ENCODE peak calls at places on chromosomes 16 and 17, in eight cellular contexts. One of them, this sample, is unnamed.

GRCh38 chr16:2086812-2087425 is 39.1 kb downstream of the TSC2 start:
- DNase-seq in esophagus squamous epithelium: no peak
- DNase-seq in small intestine: no peak
- DNase-seq in PC-9: no peak
- DNase-seq in fibroblast of lung: no peak
- DNase-seq in CD8-positive, alpha-beta T cell: no peak
- DNase-seq in breast epithelium: no peak
- DNase-seq in colonic mucosa: no peak
- DNase-seq in this sample: no peak

GRCh38 chr16:117381-118365 is 20.8 kb downstream of the NPRL3 start:
- DNase-seq in esophagus squamous epithelium: no peak
- DNase-seq in small intestine: peak; percentile 78
- DNase-seq in PC-9: peak; percentile 58
- DNase-seq in fibroblast of lung: peak; percentile 21
- DNase-seq in CD8-positive, alpha-beta T cell: peak; percentile 77
- DNase-seq in breast epithelium: no peak
- DNase-seq in colonic mucosa: peak; percentile 90
- DNase-seq in this sample: peak; percentile 74

GRCh38 chr17:38461683-38462082 is 33.4 kb downstream of the ARHGAP23 start:
- DNase-seq in esophagus squamous epithelium: no peak
- DNase-seq in small intestine: no peak
- DNase-seq in PC-9: no peak
- DNase-seq in fibroblast of lung: no peak
- DNase-seq in CD8-positive, alpha-beta T cell: no peak
- DNase-seq in breast epithelium: no peak
- DNase-seq in colonic mucosa: no peak
- DNase-seq in this sample: no peak

GRCh38 chr17:11331790-11332526 is 90.9 kb downstream of the SHISA6 start:
- DNase-seq in esophagus squamous epithelium: no peak
- DNase-seq in small intestine: no peak
- DNase-seq in PC-9: no peak
- DNase-seq in fibroblast of lung: no peak
- DNase-seq in CD8-positive, alpha-beta T cell: no peak
- DNase-seq in breast epithelium: no peak
- DNase-seq in colonic mucosa: no peak
- DNase-seq in this sample: peak; percentile 20

GRCh38 chr17:40312131-40312731 is 3.3 kb downstream of the RARA start:
- DNase-seq in esophagus squamous epithelium: no peak
- DNase-seq in small intestine: no peak
- DNase-seq in PC-9: peak; percentile 72
- DNase-seq in fibroblast of lung: no peak
- DNase-seq in CD8-positive, alpha-beta T cell: peak; percentile 44
- DNase-seq in breast epithelium: no peak
- DNase-seq in colonic mucosa: no peak
- DNase-seq in this sample: no peak

GRCh38 chr16:1414532-1415265 is at the start of gene UNKL:
- DNase-seq in esophagus squamous epithelium: no peak
- DNase-seq in small intestine: peak; percentile 55
- DNase-seq in PC-9: no peak
- DNase-seq in fibroblast of lung: peak; percentile 28
- DNase-seq in CD8-positive, alpha-beta T cell: peak; percentile 89
- DNase-seq in breast epithelium: no peak
- DNase-seq in colonic mucosa: peak; percentile 81
- DNase-seq in this sample: peak; percentile 89

GRCh38 chr16:15572329-15573001 is 70.5 kb downstream of the MARF1 start:
- DNase-seq in esophagus squamous epithelium: no peak
- DNase-seq in small intestine: peak; percentile 87
- DNase-seq in PC-9: peak; percentile 69
- DNase-seq in fibroblast of lung: peak; percentile 75
- DNase-seq in CD8-positive, alpha-beta T cell: no peak
- DNase-seq in breast epithelium: no peak
- DNase-seq in colonic mucosa: peak; percentile 61
- DNase-seq in this sample: no peak

GRCh38 chr16:85205747-85206471 is 93.6 kb upstream of the CIBAR2 start:
- DNase-seq in esophagus squamous epithelium: no peak
- DNase-seq in small intestine: peak; percentile 63
- DNase-seq in PC-9: no peak
- DNase-seq in fibroblast of lung: peak; percentile 73
- DNase-seq in CD8-positive, alpha-beta T cell: no peak
- DNase-seq in breast epithelium: no peak
- DNase-seq in colonic mucosa: no peak
- DNase-seq in this sample: peak; percentile 54

GRCh38 chr17:7557825-7558543 is 566 bp upstream of the TNFSF13 start:
- DNase-seq in esophagus squamous epithelium: no peak
- DNase-seq in small intestine: peak; percentile 97
- DNase-seq in PC-9: peak; percentile 78
- DNase-seq in fibroblast of lung: peak; percentile 72
- DNase-seq in CD8-positive, alpha-beta T cell: no peak
- DNase-seq in breast epithelium: peak; percentile 95
- DNase-seq in colonic mucosa: peak; percentile 94
- DNase-seq in this sample: peak; percentile 81

GRCh38 chr17:7825206-7825980 is 8.6 kb upstream of the KDM6B start:
- DNase-seq in esophagus squamous epithelium: no peak
- DNase-seq in small intestine: no peak
- DNase-seq in PC-9: no peak
- DNase-seq in fibroblast of lung: peak; percentile 5
- DNase-seq in CD8-positive, alpha-beta T cell: no peak
- DNase-seq in breast epithelium: no peak
- DNase-seq in colonic mucosa: no peak
- DNase-seq in this sample: peak; percentile 30

GRCh38 chr16:65376601-65377000 is 254.7 kb upstream of the CDH11 start:
- DNase-seq in esophagus squamous epithelium: no peak
- DNase-seq in small intestine: no peak
- DNase-seq in PC-9: no peak
- DNase-seq in fibroblast of lung: no peak
- DNase-seq in CD8-positive, alpha-beta T cell: no peak
- DNase-seq in breast epithelium: no peak
- DNase-seq in colonic mucosa: no peak
- DNase-seq in this sample: no peak

DNA sequence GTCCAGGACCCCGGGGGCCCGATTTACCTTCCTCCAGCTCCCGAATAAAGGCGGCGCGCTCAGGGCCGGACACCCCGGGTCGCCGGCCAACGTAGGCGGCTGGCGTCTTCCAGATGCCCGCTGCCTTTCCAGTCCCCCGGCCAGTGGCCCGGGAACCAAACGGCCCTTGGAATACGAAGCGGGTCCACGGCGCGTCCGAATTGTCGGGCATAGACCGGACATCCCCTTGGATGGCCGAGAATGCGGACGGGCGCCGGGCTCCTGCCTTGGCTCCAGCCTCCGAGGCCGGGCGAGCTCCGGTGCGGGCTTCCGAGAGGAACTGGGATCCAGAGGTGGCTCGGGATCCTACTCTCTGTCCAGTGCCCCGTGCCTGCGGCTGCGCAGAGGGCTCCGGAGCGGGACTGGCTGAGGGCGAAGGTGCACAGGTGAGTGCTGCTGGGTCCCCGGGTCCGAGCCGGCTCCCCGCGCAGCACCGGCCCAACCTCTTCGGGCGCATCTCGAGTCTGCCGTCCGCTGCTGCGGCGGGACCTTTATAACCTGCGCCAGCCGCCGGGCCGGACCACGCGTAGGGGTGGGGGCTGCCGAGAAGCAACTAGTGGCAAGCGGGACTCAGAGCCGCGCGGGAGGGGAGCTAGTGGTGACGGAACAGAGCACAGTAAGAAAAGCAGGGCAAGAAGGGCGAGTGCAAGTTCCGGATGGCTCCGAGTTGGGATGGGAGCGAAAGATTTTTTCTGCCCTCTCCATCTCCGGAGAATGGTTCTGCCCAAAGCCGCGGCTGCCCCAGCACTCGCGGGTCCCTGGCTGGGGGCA is at the start of gene HAP1:
- DNase-seq in esophagus squamous epithelium: no peak
- DNase-seq in small intestine: no peak
- DNase-seq in PC-9: no peak
- DNase-seq in fibroblast of lung: peak; percentile 19
- DNase-seq in CD8-positive, alpha-beta T cell: no peak
- DNase-seq in breast epithelium: no peak
- DNase-seq in colonic mucosa: no peak
- DNase-seq in this sample: peak; percentile 43
- H3K27ac ChIP-seq in esophagus squamous epithelium: no peak within 1 kb of the TSS
- H3K27ac ChIP-seq in small intestine: no peak within 1 kb of the TSS
- H3K27ac ChIP-seq in PC-9: no peak within 1 kb of the TSS
- H3K27ac ChIP-seq in fibroblast of lung: no peak within 1 kb of the TSS
- H3K27ac ChIP-seq in CD8-positive, alpha-beta T cell: no peak within 1 kb of the TSS
- H3K27ac ChIP-seq in breast epithelium: no peak within 1 kb of the TSS
- H3K27ac ChIP-seq in colonic mucosa: no peak within 1 kb of the TSS
- H3K27ac ChIP-seq in this sample: no peak within 1 kb of the TSS

GRCh38 chr17:1909985-1910384 is 80.2 kb downstream of the RPA1 start:
- DNase-seq in esophagus squamous epithelium: no peak
- DNase-seq in small intestine: no peak
- DNase-seq in PC-9: no peak
- DNase-seq in fibroblast of lung: no peak
- DNase-seq in CD8-positive, alpha-beta T cell: no peak
- DNase-seq in breast epithelium: no peak
- DNase-seq in colonic mucosa: no peak
- DNase-seq in this sample: no peak

GRCh38 chr17:1906622-1907021 is 76.8 kb downstream of the RPA1 start:
- DNase-seq in esophagus squamous epithelium: no peak
- DNase-seq in small intestine: peak; percentile 38
- DNase-seq in PC-9: peak; percentile 48
- DNase-seq in fibroblast of lung: no peak
- DNase-seq in CD8-positive, alpha-beta T cell: no peak
- DNase-seq in breast epithelium: no peak
- DNase-seq in colonic mucosa: no peak
- DNase-seq in this sample: peak; percentile 46

GRCh38 chr17:1907216-1907631 is 77.4 kb downstream of the RPA1 start:
- DNase-seq in esophagus squamous epithelium: no peak
- DNase-seq in small intestine: peak; percentile 21
- DNase-seq in PC-9: no peak
- DNase-seq in fibroblast of lung: no peak
- DNase-seq in CD8-positive, alpha-beta T cell: no peak
- DNase-seq in breast epithelium: no peak
- DNase-seq in colonic mucosa: no peak
- DNase-seq in this sample: no peak

GRCh38 chr17:1907818-1908698 is 78.3 kb downstream of the RPA1 start:
- DNase-seq in esophagus squamous epithelium: no peak
- DNase-seq in small intestine: no peak
- DNase-seq in PC-9: no peak
- DNase-seq in fibroblast of lung: peak; percentile 53
- DNase-seq in CD8-positive, alpha-beta T cell: no peak
- DNase-seq in breast epithelium: no peak
- DNase-seq in colonic mucosa: no peak
- DNase-seq in this sample: peak; percentile 54

GRCh38 chr17:1908699-1909309 is 79.0 kb downstream of the RPA1 start:
- DNase-seq in esophagus squamous epithelium: no peak
- DNase-seq in small intestine: peak; percentile 72
- DNase-seq in PC-9: peak; percentile 50
- DNase-seq in fibroblast of lung: peak; percentile 66
- DNase-seq in CD8-positive, alpha-beta T cell: peak; percentile 53
- DNase-seq in breast epithelium: peak; percentile 57
- DNase-seq in colonic mucosa: peak; percentile 59
- DNase-seq in this sample: peak; percentile 83
- H3K27ac ChIP-seq in esophagus squamous epithelium: no peak overlapping the region
- H3K27ac ChIP-seq in small intestine: no peak overlapping the region
- H3K27ac ChIP-seq in PC-9: no peak overlapping the region
- H3K27ac ChIP-seq in fibroblast of lung: no peak overlapping the region
- H3K27ac ChIP-seq in CD8-positive, alpha-beta T cell: no peak overlapping the region
- H3K27ac ChIP-seq in breast epithelium: no peak overlapping the region
- H3K27ac ChIP-seq in colonic mucosa: no peak overlapping the region
- H3K27ac ChIP-seq in this sample: no peak overlapping the region

GRCh38 chr16:51615141-51615540 is 464.1 kb upstream of the SALL1 start:
- DNase-seq in esophagus squamous epithelium: no peak
- DNase-seq in small intestine: no peak
- DNase-seq in PC-9: no peak
- DNase-seq in fibroblast of lung: no peak
- DNase-seq in CD8-positive, alpha-beta T cell: no peak
- DNase-seq in breast epithelium: no peak
- DNase-seq in colonic mucosa: no peak
- DNase-seq in this sample: no peak
- H3K27ac ChIP-seq in esophagus squamous epithelium: no peak overlapping the region
- H3K27ac ChIP-seq in small intestine: no peak overlapping the region
- H3K27ac ChIP-seq in PC-9: no peak overlapping the region
- H3K27ac ChIP-seq in fibroblast of lung: no peak overlapping the region
- H3K27ac ChIP-seq in CD8-positive, alpha-beta T cell: no peak overlapping the region
- H3K27ac ChIP-seq in breast epithelium: no peak overlapping the region
- H3K27ac ChIP-seq in colonic mucosa: no peak overlapping the region
- H3K27ac ChIP-seq in this sample: no peak overlapping the region

GRCh38 chr16:11259288-11259621 is 3.3 kb upstream of the SOCS1 start:
- DNase-seq in esophagus squamous epithelium: no peak
- DNase-seq in small intestine: no peak
- DNase-seq in PC-9: no peak
- DNase-seq in fibroblast of lung: no peak
- DNase-seq in CD8-positive, alpha-beta T cell: no peak
- DNase-seq in breast epithelium: no peak
- DNase-seq in colonic mucosa: no peak
- DNase-seq in this sample: no peak

GRCh38 chr16:11255737-11256656 is at the start of gene SOCS1:
- DNase-seq in esophagus squamous epithelium: no peak
- DNase-seq in small intestine: peak; percentile 83
- DNase-seq in PC-9: peak; percentile 63
- DNase-seq in fibroblast of lung: peak; percentile 79
- DNase-seq in CD8-positive, alpha-beta T cell: peak; percentile 92
- DNase-seq in breast epithelium: peak; percentile 84
- DNase-seq in colonic mucosa: peak; percentile 89
- DNase-seq in this sample: peak; percentile 95

GRCh38 chr16:11256657-11257130 is 690 bp upstream of the SOCS1 start:
- DNase-seq in esophagus squamous epithelium: no peak
- DNase-seq in small intestine: peak; percentile 69
- DNase-seq in PC-9: no peak
- DNase-seq in fibroblast of lung: peak; percentile 63
- DNase-seq in CD8-positive, alpha-beta T cell: peak; percentile 56
- DNase-seq in breast epithelium: no peak
- DNase-seq in colonic mucosa: peak; percentile 72
- DNase-seq in this sample: peak; percentile 82

GRCh38 chr16:11258553-11259287 is 2.7 kb upstream of the SOCS1 start:
- DNase-seq in esophagus squamous epithelium: no peak
- DNase-seq in small intestine: peak; percentile 79
- DNase-seq in PC-9: no peak
- DNase-seq in fibroblast of lung: no peak
- DNase-seq in CD8-positive, alpha-beta T cell: no peak
- DNase-seq in breast epithelium: peak; percentile 60
- DNase-seq in colonic mucosa: peak; percentile 74
- DNase-seq in this sample: no peak

DNA sequence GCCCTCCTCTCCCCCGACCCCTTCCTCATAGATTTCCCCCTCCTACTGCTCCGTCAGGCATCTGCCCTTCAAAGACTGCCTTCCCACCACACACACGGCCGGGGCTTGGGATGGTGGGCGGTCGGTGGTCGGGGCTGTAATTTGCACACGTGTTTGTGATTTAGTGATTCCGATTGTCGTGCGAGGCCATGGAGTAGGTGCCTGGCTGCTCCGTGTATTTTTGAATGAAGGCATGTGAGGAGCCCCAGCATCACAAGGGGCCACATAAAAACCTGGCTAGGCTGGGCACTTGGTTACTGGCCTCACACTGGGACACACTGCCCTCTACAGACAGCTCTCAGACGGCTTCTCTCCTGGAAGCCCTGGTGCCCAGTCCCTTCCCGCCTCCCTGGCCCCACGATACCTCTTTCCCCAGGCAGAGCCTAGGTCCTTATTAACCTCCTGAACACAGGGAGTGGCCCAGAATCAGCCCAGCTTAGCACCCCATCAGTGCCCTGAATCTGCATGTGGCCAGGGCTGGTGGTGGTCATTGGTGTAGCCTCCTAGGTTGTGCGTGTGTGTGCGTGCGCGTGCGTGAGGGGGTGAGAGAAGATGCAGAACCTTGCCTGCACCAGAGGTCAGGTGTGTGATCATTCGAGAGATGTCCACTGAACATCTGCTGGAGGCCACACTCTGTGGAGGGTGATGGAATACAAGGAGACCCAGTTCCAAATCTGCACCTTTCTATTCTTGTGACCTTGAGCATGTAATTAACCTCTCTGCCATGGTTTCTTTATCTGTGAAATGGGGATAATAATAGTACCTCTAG is 1.3 kb upstream of the SOCS1 start:
- DNase-seq in esophagus squamous epithelium: no peak
- DNase-seq in small intestine: peak; percentile 88
- DNase-seq in PC-9: peak; percentile 64
- DNase-seq in fibroblast of lung: peak; percentile 70
- DNase-seq in CD8-positive, alpha-beta T cell: peak; percentile 74
- DNase-seq in breast epithelium: peak; percentile 75
- DNase-seq in colonic mucosa: peak; percentile 86
- DNase-seq in this sample: peak; percentile 89
- H3K27ac ChIP-seq in esophagus squamous epithelium: peak overlapping the region; percentile 97
- H3K27ac ChIP-seq in small intestine: peak overlapping the region; percentile 97
- H3K27ac ChIP-seq in PC-9: no peak overlapping the region
- H3K27ac ChIP-seq in fibroblast of lung: peak overlapping the region; percentile 97
- H3K27ac ChIP-seq in CD8-positive, alpha-beta T cell: no peak overlapping the region
- H3K27ac ChIP-seq in breast epithelium: peak overlapping the region; percentile 98
- H3K27ac ChIP-seq in colonic mucosa: peak overlapping the region; percentile 96
- H3K27ac ChIP-seq in this sample: peak overlapping the region; percentile 100

This sample was measured in hepatocyte.